ENCODE peak calls at places on chromosomes 3 and 15, in five cellular contexts. One of them, this sample, is unnamed.
A peak's percentile ranks its signal among the peaks of the same experiment; 100 is the strongest.

GRCh38 chr3:177893321-177893720 is 642.9 kb upstream of the KCNMB2 start:
- DNase-seq in HepG2: no peak
- DNase-seq in SK-N-SH: no peak
- DNase-seq in K562: no peak
- DNase-seq in GM12878: no peak
- DNase-seq in this sample: no peak

GRCh38 chr3:56357266-56357665 is 111.0 kb downstream of the ERC2 start:
- DNase-seq in HepG2: no peak
- DNase-seq in SK-N-SH: no peak
- DNase-seq in K562: no peak
- DNase-seq in GM12878: no peak
- DNase-seq in this sample: no peak

GRCh38 chr15:101198820-101199219 is 53.0 kb downstream of the CHSY1 start:
- DNase-seq in HepG2: no peak
- DNase-seq in SK-N-SH: no peak
- DNase-seq in K562: no peak
- DNase-seq in GM12878: no peak
- DNase-seq in this sample: peak; percentile 48

GRCh38 chr3:127165036-127165435 is 27.9 kb upstream of the PRR23E start:
- DNase-seq in HepG2: no peak
- DNase-seq in SK-N-SH: no peak
- DNase-seq in K562: no peak
- DNase-seq in GM12878: no peak
- DNase-seq in this sample: no peak

GRCh38 chr15:31128919-31129768 is 27.6 kb upstream of the TRPM1 start:
- DNase-seq in HepG2: peak; percentile 18
- DNase-seq in SK-N-SH: peak; percentile 78
- DNase-seq in K562: peak; percentile 67
- DNase-seq in GM12878: no peak
- DNase-seq in this sample: peak; percentile 57

GRCh38 chr3:161415506-161416231 is 44.4 kb upstream of the SPTSSB start:
- DNase-seq in HepG2: no peak
- DNase-seq in SK-N-SH: no peak
- DNase-seq in K562: no peak
- DNase-seq in GM12878: no peak
- DNase-seq in this sample: peak; percentile 85

GRCh38 chr3:194031349-194031748 is 104.6 kb upstream of the HES1 start:
- DNase-seq in HepG2: no peak
- DNase-seq in SK-N-SH: no peak
- DNase-seq in K562: no peak
- DNase-seq in GM12878: no peak
- DNase-seq in this sample: no peak

GRCh38 chr3:101310580-101311375 is 9.6 kb downstream of the IMPG2 start:
- DNase-seq in HepG2: no peak
- DNase-seq in SK-N-SH: no peak
- DNase-seq in K562: no peak
- DNase-seq in GM12878: no peak
- DNase-seq in this sample: peak; percentile 75

GRCh38 chr3:141341536-141341935 is 26.8 kb upstream of the ZBTB38 start:
- DNase-seq in HepG2: no peak
- DNase-seq in SK-N-SH: no peak
- DNase-seq in K562: no peak
- DNase-seq in GM12878: no peak
- DNase-seq in this sample: no peak

GRCh38 chr15:67840747-67841634 is 1.1 kb upstream of the RNU6-1 start:
- DNase-seq in HepG2: peak; percentile 50
- DNase-seq in SK-N-SH: peak; percentile 75
- DNase-seq in K562: peak; percentile 43
- DNase-seq in GM12878: no peak
- DNase-seq in this sample: peak; percentile 58

GRCh38 chr3:31219131-31219843 is 313.4 kb upstream of the STT3B start:
- DNase-seq in HepG2: no peak
- DNase-seq in SK-N-SH: no peak
- DNase-seq in K562: no peak
- DNase-seq in GM12878: peak; percentile 84
- DNase-seq in this sample: peak; percentile 15

GRCh38 chr3:149536429-149536828 is 61.9 kb downstream of the TM4SF4 start:
- DNase-seq in HepG2: no peak
- DNase-seq in SK-N-SH: peak; percentile 27
- DNase-seq in K562: no peak
- DNase-seq in GM12878: no peak
- DNase-seq in this sample: no peak

GRCh38 chr3:14651440-14652251 is at the start of gene CCDC174:
- DNase-seq in HepG2: peak; percentile 99
- DNase-seq in SK-N-SH: peak; percentile 84
- DNase-seq in K562: peak; percentile 100
- DNase-seq in GM12878: peak; percentile 100
- DNase-seq in this sample: peak; percentile 99

GRCh38 chr3:142225885-142226215 is 465 bp upstream of the GK5 start:
- DNase-seq in HepG2: no peak
- DNase-seq in SK-N-SH: no peak
- DNase-seq in K562: no peak
- DNase-seq in GM12878: no peak
- DNase-seq in this sample: no peak

GRCh38 chr3:44914936-44915335 is 40.5 kb downstream of the TGM4 start:
- DNase-seq in HepG2: no peak
- DNase-seq in SK-N-SH: peak; percentile 45
- DNase-seq in K562: peak; percentile 63
- DNase-seq in GM12878: no peak
- DNase-seq in this sample: no peak

GRCh38 chr3:132659000-132659369 is 624 bp downstream of the ACAD11 start:
- DNase-seq in HepG2: no peak
- DNase-seq in SK-N-SH: no peak
- DNase-seq in K562: no peak
- DNase-seq in GM12878: no peak
- DNase-seq in this sample: no peak

GRCh38 chr3:153277029-153277428 is 115.0 kb downstream of the RAP2B start:
- DNase-seq in HepG2: no peak
- DNase-seq in SK-N-SH: no peak
- DNase-seq in K562: no peak
- DNase-seq in GM12878: no peak
- DNase-seq in this sample: no peak

GRCh38 chr3:194322701-194323174 is 28.4 kb downstream of the CPN2 start:
- DNase-seq in HepG2: peak; percentile 50
- DNase-seq in SK-N-SH: no peak
- DNase-seq in K562: peak; percentile 42
- DNase-seq in GM12878: no peak
- DNase-seq in this sample: peak; percentile 55

GRCh38 chr3:9351709-9352126 is 11.1 kb upstream of the THUMPD3 start:
- DNase-seq in HepG2: no peak
- DNase-seq in SK-N-SH: no peak
- DNase-seq in K562: no peak
- DNase-seq in GM12878: no peak
- DNase-seq in this sample: no peak

GRCh38 chr3:78634316-78634715 is 1133.5 kb downstream of the ROBO1 start:
- DNase-seq in HepG2: no peak
- DNase-seq in SK-N-SH: no peak
- DNase-seq in K562: no peak
- DNase-seq in GM12878: no peak
- DNase-seq in this sample: peak; percentile 14

GRCh38 chr3:60228823-60229222 is 1022.4 kb downstream of the FHIT start:
- DNase-seq in HepG2: no peak
- DNase-seq in SK-N-SH: no peak
- DNase-seq in K562: no peak
- DNase-seq in GM12878: no peak
- DNase-seq in this sample: no peak

GRCh38 chr3:4670352-4670751 is 177.2 kb downstream of the ITPR1 start:
- DNase-seq in HepG2: peak; percentile 5
- DNase-seq in SK-N-SH: peak; percentile 25
- DNase-seq in K562: peak; percentile 47
- DNase-seq in GM12878: no peak
- DNase-seq in this sample: no peak

GRCh38 chr3:47250309-47251060 is 32.1 kb downstream of the KIF9 start:
- DNase-seq in HepG2: peak; percentile 60
- DNase-seq in SK-N-SH: peak; percentile 67
- DNase-seq in K562: peak; percentile 86
- DNase-seq in GM12878: no peak
- DNase-seq in this sample: peak; percentile 23

GRCh38 chr3:44160818-44161217 is 80.9 kb upstream of the TOPAZ1 start:
- DNase-seq in HepG2: no peak
- DNase-seq in SK-N-SH: no peak
- DNase-seq in K562: no peak
- DNase-seq in GM12878: no peak
- DNase-seq in this sample: no peak

GRCh38 chr3:65170357-65171090 is 482.7 kb upstream of the ADAMTS9 start:
- DNase-seq in HepG2: no peak
- DNase-seq in SK-N-SH: peak; percentile 43
- DNase-seq in K562: peak; percentile 21
- DNase-seq in GM12878: no peak
- DNase-seq in this sample: peak; percentile 85

GRCh38 chr3:128845119-128845518 is 34.3 kb upstream of the ACAD9 start:
- DNase-seq in HepG2: peak; percentile 25
- DNase-seq in SK-N-SH: peak; percentile 68
- DNase-seq in K562: peak; percentile 27
- DNase-seq in GM12878: no peak
- DNase-seq in this sample: no peak

GRCh38 chr15:67064607-67065530 is 533 bp upstream of the SMAD3 start:
- DNase-seq in HepG2: peak; percentile 67
- DNase-seq in SK-N-SH: no peak
- DNase-seq in K562: peak; percentile 78
- DNase-seq in GM12878: no peak
- DNase-seq in this sample: no peak

GRCh38 chr15:92384391-92384790 is 9.3 kb upstream of the ST8SIA2 start:
- DNase-seq in HepG2: no peak
- DNase-seq in SK-N-SH: no peak
- DNase-seq in K562: no peak
- DNase-seq in GM12878: no peak
- DNase-seq in this sample: no peak

GRCh38 chr3:65871305-65872141 is 167.2 kb downstream of the MAGI1 start:
- DNase-seq in HepG2: peak; percentile 38
- DNase-seq in SK-N-SH: peak; percentile 32
- DNase-seq in K562: no peak
- DNase-seq in GM12878: no peak
- DNase-seq in this sample: peak; percentile 26

DNA sequence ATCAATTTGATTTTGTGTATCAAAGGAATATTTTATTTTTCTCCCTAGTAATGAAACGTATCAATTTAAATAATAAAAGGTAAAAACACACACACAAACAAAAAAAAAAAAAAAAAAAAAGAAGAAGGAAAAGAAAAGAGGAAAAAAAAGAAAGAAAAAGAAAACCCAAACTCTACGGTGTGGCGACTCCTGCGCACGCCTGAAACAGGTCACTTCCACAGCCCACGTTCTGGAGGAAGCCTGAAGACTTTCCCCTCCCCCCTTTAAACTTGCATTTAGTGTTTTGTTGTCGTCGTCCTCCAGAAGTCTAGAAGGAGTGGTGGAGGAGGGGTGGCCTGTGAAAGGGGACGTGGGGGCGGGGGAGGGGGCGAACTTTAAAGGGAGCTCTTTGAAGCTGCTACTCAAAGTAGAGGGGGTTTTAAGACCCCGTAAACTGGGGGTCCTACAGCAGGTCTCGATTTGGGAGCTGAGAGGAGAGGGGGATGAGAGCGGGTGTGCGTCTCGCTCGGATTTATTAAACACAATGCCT is 2.3 kb upstream of the TLE3 start:
- DNase-seq in HepG2: no peak
- DNase-seq in SK-N-SH: no peak
- DNase-seq in K562: peak; percentile 79
- DNase-seq in GM12878: no peak
- DNase-seq in this sample: no peak
- TF ChIP-seq MXI1 in HepG2: no peak
- TF ChIP-seq MXI1 in SK-N-SH: no peak
- TF ChIP-seq MXI1 in K562: no peak
- TF ChIP-seq MXI1 in GM12878: no peak
- TF ChIP-seq MXI1 in this sample: no peak

DNA sequence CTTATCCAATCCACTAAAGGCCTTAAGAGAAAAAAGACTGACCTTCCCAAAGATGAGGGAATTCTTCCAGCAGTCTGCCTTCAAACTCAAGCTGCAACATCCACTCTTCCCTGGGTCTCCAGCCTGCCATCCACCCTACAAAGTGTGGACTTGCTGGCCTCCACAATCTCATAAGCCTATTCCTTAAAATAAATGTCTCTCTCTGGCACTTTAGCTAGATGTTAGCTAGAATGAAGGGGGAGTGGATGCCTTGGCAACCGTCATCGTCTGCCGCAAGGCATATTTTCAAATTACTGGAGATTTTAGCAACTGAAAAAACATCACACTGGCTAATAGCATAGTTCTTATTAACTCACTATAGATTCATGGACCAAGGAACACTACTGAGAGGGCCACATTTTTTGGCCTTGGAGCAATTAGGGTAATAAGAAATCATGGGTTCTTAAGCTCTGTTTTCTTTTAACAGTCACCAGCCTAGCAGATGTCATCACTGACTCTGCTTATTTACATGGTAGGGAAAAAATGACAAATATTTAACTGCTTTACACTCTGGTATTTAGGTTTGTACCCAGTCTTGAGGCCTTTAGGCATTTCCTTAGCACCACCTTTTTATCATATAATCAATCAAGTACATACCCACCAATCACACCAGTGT is 245.3 kb downstream of the MYRIP start:
- DNase-seq in HepG2: no peak
- DNase-seq in SK-N-SH: no peak
- DNase-seq in K562: no peak
- DNase-seq in GM12878: no peak
- DNase-seq in this sample: no peak
- TF ChIP-seq MXI1 in HepG2: no peak
- TF ChIP-seq MXI1 in SK-N-SH: no peak
- TF ChIP-seq MXI1 in K562: no peak
- TF ChIP-seq MXI1 in GM12878: no peak
- TF ChIP-seq MXI1 in this sample: no peak

GRCh38 chr3:145088917-145089316 is 1072.1 kb downstream of the PLOD2 start:
- DNase-seq in HepG2: no peak
- DNase-seq in SK-N-SH: no peak
- DNase-seq in K562: no peak
- DNase-seq in GM12878: no peak
- DNase-seq in this sample: no peak

GRCh38 chr3:145089337-145089736 is 1071.6 kb downstream of the PLOD2 start:
- DNase-seq in HepG2: no peak
- DNase-seq in SK-N-SH: no peak
- DNase-seq in K562: no peak
- DNase-seq in GM12878: no peak
- DNase-seq in this sample: no peak

GRCh38 chr3:145094355-145094941 is 1066.5 kb downstream of the PLOD2 start:
- DNase-seq in HepG2: no peak
- DNase-seq in SK-N-SH: no peak
- DNase-seq in K562: no peak
- DNase-seq in GM12878: no peak
- DNase-seq in this sample: peak; percentile 54
- TF ChIP-seq MXI1 in HepG2: no peak
- TF ChIP-seq MXI1 in SK-N-SH: no peak
- TF ChIP-seq MXI1 in K562: no peak
- TF ChIP-seq MXI1 in GM12878: no peak
- TF ChIP-seq MXI1 in this sample: no peak

DNA sequence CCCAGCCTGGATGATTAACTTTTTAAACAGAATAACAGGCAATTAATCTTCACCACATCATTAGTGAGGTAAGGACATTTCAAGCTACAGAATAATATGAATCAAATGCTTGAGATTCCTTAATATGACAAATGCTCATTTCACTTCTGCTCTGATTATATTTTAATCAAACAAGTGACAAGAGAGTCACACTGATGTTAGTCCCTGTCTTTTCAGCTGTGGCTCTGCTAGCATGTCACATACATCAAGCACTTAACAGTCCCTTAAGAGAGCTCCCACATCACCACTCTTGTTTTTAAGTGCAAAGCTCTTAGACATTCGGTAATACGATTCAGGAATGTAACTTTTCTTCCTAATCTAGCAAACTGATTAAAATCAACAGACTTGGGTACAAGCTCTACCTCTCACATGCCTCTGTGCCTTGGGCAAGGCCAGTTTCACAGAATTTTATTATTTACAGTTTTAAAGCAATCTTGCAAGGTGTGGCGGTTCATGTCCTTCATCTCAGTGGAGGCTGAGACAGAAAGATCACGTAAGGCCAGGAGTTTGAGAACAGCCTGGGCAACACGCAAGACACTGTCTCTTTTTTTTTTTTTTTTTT is 78.2 kb downstream of the LDHAL6B start:
- DNase-seq in HepG2: no peak
- DNase-seq in SK-N-SH: no peak
- DNase-seq in K562: no peak
- DNase-seq in GM12878: no peak
- DNase-seq in this sample: no peak
- TF ChIP-seq MXI1 in HepG2: no peak
- TF ChIP-seq MXI1 in SK-N-SH: no peak
- TF ChIP-seq MXI1 in K562: no peak
- TF ChIP-seq MXI1 in GM12878: no peak
- TF ChIP-seq MXI1 in this sample: no peak

This sample was measured in IMR-90.